ENCODE peak calls at places on chromosome 5, in ten cellular contexts. One of them, this sample, is unnamed.

GRCh38 chr5:57082441-57083067 is 91.3 kb upstream of the GPBP1 start:
- DNase-seq in kidney epithelial cell: peak; percentile 14
- DNase-seq in CMK: no peak
- DNase-seq in CD4-positive, alpha-beta T cell: no peak
- DNase-seq in HFF-Myc: no peak
- DNase-seq in PC-3: peak; percentile 47
- DNase-seq in fibroblast of mammary gland: peak; percentile 17
- DNase-seq in HFFc6: peak; percentile 17
- DNase-seq in activated CD4-positive, CD25-positive, alpha-beta regulatory T cell: no peak
- DNase-seq in EH: peak; percentile 20
- DNase-seq in this sample: peak; percentile 2

GRCh38 chr5:158910782-158911692 is 188.7 kb downstream of the EBF1 start:
- DNase-seq in EH: no peak
- DNase-seq in CD4-positive, alpha-beta T cell: no peak
- DNase-seq in HFFc6: no peak
- DNase-seq in fibroblast of mammary gland: peak; percentile 76
- DNase-seq in PC-3: peak; percentile 72
- DNase-seq in CMK: no peak
- DNase-seq in HFF-Myc: no peak
- DNase-seq in kidney epithelial cell: no peak
- DNase-seq in activated CD4-positive, CD25-positive, alpha-beta regulatory T cell: no peak
- DNase-seq in this sample: no peak

GRCh38 chr5:151243564-151243963 is 9.4 kb upstream of the GM2A start:
- DNase-seq in CMK: no peak
- DNase-seq in HFFc6: no peak
- DNase-seq in kidney epithelial cell: no peak
- DNase-seq in PC-3: no peak
- DNase-seq in activated CD4-positive, CD25-positive, alpha-beta regulatory T cell: peak; percentile 3
- DNase-seq in fibroblast of mammary gland: no peak
- DNase-seq in HFF-Myc: no peak
- DNase-seq in EH: no peak
- DNase-seq in CD4-positive, alpha-beta T cell: no peak
- DNase-seq in this sample: no peak

GRCh38 chr5:79702606-79703380 is 13.2 kb downstream of the CMYA5 start:
- DNase-seq in PC-3: peak; percentile 34
- DNase-seq in HFF-Myc: no peak
- DNase-seq in EH: peak; percentile 54
- DNase-seq in CMK: no peak
- DNase-seq in fibroblast of mammary gland: peak; percentile 51
- DNase-seq in kidney epithelial cell: no peak
- DNase-seq in HFFc6: peak; percentile 45
- DNase-seq in CD4-positive, alpha-beta T cell: peak; percentile 17
- DNase-seq in activated CD4-positive, CD25-positive, alpha-beta regulatory T cell: no peak
- DNase-seq in this sample: no peak

GRCh38 chr5:125134216-125135081 is 388.0 kb upstream of the ZNF608 start:
- DNase-seq in EH: peak; percentile 95
- DNase-seq in HFFc6: peak; percentile 74
- DNase-seq in kidney epithelial cell: peak; percentile 76
- DNase-seq in activated CD4-positive, CD25-positive, alpha-beta regulatory T cell: no peak
- DNase-seq in fibroblast of mammary gland: peak; percentile 85
- DNase-seq in HFF-Myc: peak; percentile 71
- DNase-seq in PC-3: peak; percentile 35
- DNase-seq in CD4-positive, alpha-beta T cell: no peak
- DNase-seq in CMK: no peak
- DNase-seq in this sample: peak; percentile 76

GRCh38 chr5:111755264-111755941 is 1.6 kb downstream of the NREP start:
- DNase-seq in fibroblast of mammary gland: no peak
- DNase-seq in HFFc6: no peak
- DNase-seq in PC-3: no peak
- DNase-seq in activated CD4-positive, CD25-positive, alpha-beta regulatory T cell: no peak
- DNase-seq in kidney epithelial cell: no peak
- DNase-seq in EH: peak; percentile 27
- DNase-seq in CD4-positive, alpha-beta T cell: no peak
- DNase-seq in CMK: no peak
- DNase-seq in HFF-Myc: no peak
- DNase-seq in this sample: no peak

GRCh38 chr5:108919591-108920326 is 172.1 kb downstream of the FER start:
- DNase-seq in EH: no peak
- DNase-seq in CD4-positive, alpha-beta T cell: no peak
- DNase-seq in fibroblast of mammary gland: no peak
- DNase-seq in HFFc6: no peak
- DNase-seq in activated CD4-positive, CD25-positive, alpha-beta regulatory T cell: no peak
- DNase-seq in CMK: no peak
- DNase-seq in kidney epithelial cell: no peak
- DNase-seq in HFF-Myc: no peak
- DNase-seq in PC-3: peak; percentile 54
- DNase-seq in this sample: no peak

GRCh38 chr5:135641329-135642178 is 62.8 kb upstream of the CXCL14 start:
- DNase-seq in kidney epithelial cell: no peak
- DNase-seq in HFF-Myc: no peak
- DNase-seq in EH: peak; percentile 9
- DNase-seq in PC-3: no peak
- DNase-seq in activated CD4-positive, CD25-positive, alpha-beta regulatory T cell: no peak
- DNase-seq in HFFc6: no peak
- DNase-seq in CMK: no peak
- DNase-seq in CD4-positive, alpha-beta T cell: no peak
- DNase-seq in fibroblast of mammary gland: no peak
- DNase-seq in this sample: no peak

GRCh38 chr5:65125681-65126080 is 356.0 kb downstream of the ADAMTS6 start:
- DNase-seq in EH: no peak
- DNase-seq in HFFc6: no peak
- DNase-seq in HFF-Myc: no peak
- DNase-seq in CD4-positive, alpha-beta T cell: no peak
- DNase-seq in fibroblast of mammary gland: no peak
- DNase-seq in kidney epithelial cell: no peak
- DNase-seq in activated CD4-positive, CD25-positive, alpha-beta regulatory T cell: no peak
- DNase-seq in PC-3: no peak
- DNase-seq in CMK: no peak
- DNase-seq in this sample: no peak

GRCh38 chr5:163893301-163893700 is 387.9 kb downstream of the MAT2B start:
- DNase-seq in kidney epithelial cell: no peak
- DNase-seq in HFF-Myc: no peak
- DNase-seq in PC-3: peak; percentile 12
- DNase-seq in EH: no peak
- DNase-seq in HFFc6: no peak
- DNase-seq in CMK: no peak
- DNase-seq in fibroblast of mammary gland: peak; percentile 87
- DNase-seq in activated CD4-positive, CD25-positive, alpha-beta regulatory T cell: no peak
- DNase-seq in CD4-positive, alpha-beta T cell: no peak
- DNase-seq in this sample: no peak

GRCh38 chr5:111774525-111774924 is 17.5 kb upstream of the NREP start:
- DNase-seq in HFF-Myc: peak; percentile 43
- DNase-seq in fibroblast of mammary gland: peak; percentile 38
- DNase-seq in CD4-positive, alpha-beta T cell: no peak
- DNase-seq in kidney epithelial cell: no peak
- DNase-seq in EH: peak; percentile 76
- DNase-seq in CMK: no peak
- DNase-seq in activated CD4-positive, CD25-positive, alpha-beta regulatory T cell: no peak
- DNase-seq in PC-3: peak; percentile 84
- DNase-seq in HFFc6: no peak
- DNase-seq in this sample: peak; percentile 88

GRCh38 chr5:178232920-178233429 is 373 bp upstream of the PHYKPL start:
- DNase-seq in HFF-Myc: no peak
- DNase-seq in HFFc6: no peak
- DNase-seq in EH: no peak
- DNase-seq in PC-3: no peak
- DNase-seq in fibroblast of mammary gland: no peak
- DNase-seq in CD4-positive, alpha-beta T cell: no peak
- DNase-seq in CMK: no peak
- DNase-seq in activated CD4-positive, CD25-positive, alpha-beta regulatory T cell: no peak
- DNase-seq in kidney epithelial cell: no peak
- DNase-seq in this sample: no peak

GRCh38 chr5:17878541-17878940 is 244.3 kb downstream of the TAF11L14 start:
- DNase-seq in fibroblast of mammary gland: no peak
- DNase-seq in activated CD4-positive, CD25-positive, alpha-beta regulatory T cell: no peak
- DNase-seq in HFFc6: no peak
- DNase-seq in HFF-Myc: no peak
- DNase-seq in PC-3: peak; percentile 52
- DNase-seq in kidney epithelial cell: no peak
- DNase-seq in EH: no peak
- DNase-seq in CD4-positive, alpha-beta T cell: no peak
- DNase-seq in CMK: no peak
- DNase-seq in this sample: no peak

GRCh38 chr5:94618029-94618492 is 343 bp downstream of the KIAA0825 start:
- DNase-seq in HFFc6: peak; percentile 74
- DNase-seq in EH: peak; percentile 78
- DNase-seq in HFF-Myc: peak; percentile 33
- DNase-seq in activated CD4-positive, CD25-positive, alpha-beta regulatory T cell: no peak
- DNase-seq in PC-3: peak; percentile 57
- DNase-seq in kidney epithelial cell: peak; percentile 26
- DNase-seq in CMK: no peak
- DNase-seq in CD4-positive, alpha-beta T cell: peak; percentile 12
- DNase-seq in fibroblast of mammary gland: peak; percentile 73
- DNase-seq in this sample: peak; percentile 10

GRCh38 chr5:147685991-147686390 is 96.5 kb downstream of the JAKMIP2 start:
- DNase-seq in activated CD4-positive, CD25-positive, alpha-beta regulatory T cell: no peak
- DNase-seq in CD4-positive, alpha-beta T cell: no peak
- DNase-seq in PC-3: peak; percentile 87
- DNase-seq in kidney epithelial cell: peak; percentile 14
- DNase-seq in EH: no peak
- DNase-seq in HFF-Myc: no peak
- DNase-seq in CMK: no peak
- DNase-seq in HFFc6: no peak
- DNase-seq in fibroblast of mammary gland: peak; percentile 65
- DNase-seq in this sample: no peak

GRCh38 chr5:133794066-133794465 is 174.4 kb downstream of the C5orf15 start:
- DNase-seq in HFF-Myc: no peak
- DNase-seq in CD4-positive, alpha-beta T cell: no peak
- DNase-seq in CMK: no peak
- DNase-seq in HFFc6: no peak
- DNase-seq in activated CD4-positive, CD25-positive, alpha-beta regulatory T cell: no peak
- DNase-seq in EH: no peak
- DNase-seq in fibroblast of mammary gland: no peak
- DNase-seq in PC-3: no peak
- DNase-seq in kidney epithelial cell: no peak
- DNase-seq in this sample: no peak

GRCh38 chr5:10424124-10424731 is 17.5 kb upstream of the ROPN1L start:
- DNase-seq in CD4-positive, alpha-beta T cell: peak; percentile 19
- DNase-seq in HFFc6: peak; percentile 38
- DNase-seq in HFF-Myc: no peak
- DNase-seq in PC-3: peak; percentile 65
- DNase-seq in kidney epithelial cell: no peak
- DNase-seq in CMK: no peak
- DNase-seq in fibroblast of mammary gland: peak; percentile 60
- DNase-seq in activated CD4-positive, CD25-positive, alpha-beta regulatory T cell: no peak
- DNase-seq in EH: peak; percentile 58
- DNase-seq in this sample: no peak

GRCh38 chr5:119302916-119303897 is 52.6 kb upstream of the TNFAIP8 start:
- DNase-seq in PC-3: peak; percentile 85
- DNase-seq in HFF-Myc: peak; percentile 72
- DNase-seq in HFFc6: peak; percentile 98
- DNase-seq in kidney epithelial cell: peak; percentile 99
- DNase-seq in CMK: no peak
- DNase-seq in EH: peak; percentile 99
- DNase-seq in activated CD4-positive, CD25-positive, alpha-beta regulatory T cell: no peak
- DNase-seq in CD4-positive, alpha-beta T cell: no peak
- DNase-seq in fibroblast of mammary gland: peak; percentile 97
- DNase-seq in this sample: peak; percentile 67